ENCODE peak calls at places on chromosomes 6 and 20, in eight cellular contexts. O is colonic mucosa, P is foreskin keratinocyte, Q is Peyer's patch, C is psoas muscle, J is fibroblast of lung, V is endodermal cell, H is PC-9. I is an unnamed sample.

GRCh38 chr20:34262488-34263288 is 21.5 kb downstream of the ASIP start:
- DNase-seq in O (no peak), P (no peak), V (peak; percentile 27), J (peak; percentile 56), Q (no peak), C (no peak), H (no peak), I (no peak)

GRCh38 chr20:4151991-4152695 is 136.8 kb upstream of the RNF24 start:
- DNase-seq in Q (no peak), C (no peak), O (no peak), P (no peak), V (no peak), H (no peak), J (no peak), I (peak; percentile 71)

GRCh38 chr6:134436950-134437349 is 119.0 kb upstream of the SGK1 start:
- DNase-seq in O (no peak), V (no peak), C (no peak), J (peak; percentile 77), P (no peak), Q (no peak), H (no peak), I (no peak)

GRCh38 chr6:163861627-163862026 is 447.1 kb downstream of the QKI start:
- DNase-seq in P (no peak), O (no peak), C (no peak), Q (no peak), V (no peak), H (no peak), J (no peak), I (no peak)

GRCh38 chr6:70369332-70369950 is 43.9 kb upstream of the FAM135A start:
- DNase-seq in J (peak; percentile 72), O (peak; percentile 76), V (peak; percentile 91), Q (peak; percentile 23), C (peak; percentile 36), H (peak; percentile 67), P (peak; percentile 34), I (peak; percentile 76)

GRCh38 chr6:131949909-131950766 is 1.0 kb downstream of the CCN2 start:
- DNase-seq in O (peak; percentile 83), H (no peak), C (peak; percentile 73), P (no peak), Q (peak; percentile 30), J (peak; percentile 95), V (peak; percentile 92), I (peak; percentile 76)

GRCh38 chr6:45981046-45981445 is 34.6 kb downstream of the CLIC5 start:
- DNase-seq in C (no peak), O (no peak), V (no peak), Q (no peak), H (no peak), P (no peak), J (no peak), I (no peak)

GRCh38 chr6:3744901-3745470 is 6.5 kb downstream of the PXDC1 start:
- DNase-seq in Q (no peak), V (no peak), C (no peak), H (no peak), J (no peak), O (no peak), P (no peak), I (no peak)

GRCh38 chr20:19966840-19967239 is 50.3 kb upstream of the NAA20 start:
- DNase-seq in O (no peak), C (no peak), Q (no peak), H (no peak), V (no peak), P (no peak), J (no peak), I (no peak)

GRCh38 chr6:93721386-93722048 is 302.2 kb upstream of the EPHA7 start:
- DNase-seq in C (no peak), O (no peak), H (peak; percentile 2), J (peak; percentile 67), Q (no peak), V (peak; percentile 80), P (no peak), I (peak; percentile 28)

GRCh38 chr6:135183532-135184440 is 2.7 kb downstream of the MYB start:
- DNase-seq in O (peak; percentile 90), V (peak; percentile 92), J (peak; percentile 26), P (no peak), Q (peak; percentile 68), H (peak; percentile 40), C (no peak), I (peak; percentile 77)

GRCh38 chr6:43699564-43700186 is 12.1 kb upstream of the MRPS18A start:
- DNase-seq in H (peak; percentile 57), P (no peak), C (no peak), Q (no peak), O (peak; percentile 78), V (peak; percentile 77), J (peak; percentile 54), I (peak; percentile 75)

GRCh38 chr6:43702522-43703440 is 15.2 kb upstream of the MRPS18A start:
- DNase-seq in J (peak; percentile 98), V (peak; percentile 97), O (peak; percentile 94), P (peak; percentile 86), H (peak; percentile 96), Q (peak; percentile 50), C (peak; percentile 92), I (peak; percentile 93)

GRCh38 chr6:43698584-43699349 is 11.2 kb upstream of the MRPS18A start:
- DNase-seq in J (peak; percentile 87), V (peak; percentile 70), H (peak; percentile 51), O (peak; percentile 57), C (peak; percentile 76), Q (no peak), P (no peak), I (no peak)

GRCh38 chr6:43703512-43704429 is 16.2 kb upstream of the MRPS18A start:
- DNase-seq in O (no peak), P (no peak), H (no peak), Q (no peak), J (no peak), V (no peak), C (no peak), I (no peak)

GRCh38 chr6:43702147-43702521 is 14.5 kb upstream of the MRPS18A start:
- DNase-seq in O (no peak), H (no peak), C (no peak), J (no peak), P (no peak), Q (no peak), V (no peak), I (no peak)
- H3K4me1 ChIP-seq in O (peaks cover 16% of the 10 kb centered on the region), H (peaks cover 83% of the 10 kb centered on the region), C (peaks cover 38% of the 10 kb centered on the region), J (peaks cover 33% of the 10 kb centered on the region), P (peaks cover 13% of the 10 kb centered on the region), Q (no peaks in the 10 kb centered on the region), V (peaks cover 40% of the 10 kb centered on the region), I (peaks cover 54% of the 10 kb centered on the region)

DNA sequence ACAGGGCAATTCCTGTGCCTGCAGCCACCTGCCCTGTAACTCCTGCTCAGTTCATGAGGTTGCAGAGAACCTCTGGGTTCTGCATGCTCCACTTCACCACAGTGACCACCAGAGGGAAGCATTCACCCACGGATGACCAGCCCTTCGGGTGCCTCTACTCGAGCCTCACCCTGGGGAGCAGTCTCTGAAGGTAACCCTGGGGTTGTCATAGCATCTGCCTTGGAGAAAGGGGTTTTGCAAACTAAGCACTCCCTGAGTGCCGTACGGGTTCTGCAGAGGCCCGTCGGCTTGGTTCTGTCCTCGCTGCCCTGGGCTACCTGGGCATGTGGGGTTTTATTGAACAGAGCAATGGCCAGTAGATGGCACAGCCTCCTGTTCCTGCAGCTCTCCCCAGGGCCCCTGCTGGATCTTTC is 10.2 kb upstream of the CST5 start:
- DNase-seq in H (peak; percentile 83), P (peak; percentile 15), O (peak; percentile 48), C (peak; percentile 29), Q (no peak), J (peak; percentile 14), V (peak; percentile 93), I (peak; percentile 84)
- TF ChIP-seq CTCF in H (peak; percentile 96), P (peak; percentile 70), O (peak; percentile 63), C (peak; percentile 52), Q (peak; percentile 43), J (peak; percentile 65), V (peak; percentile 96), I (peak; percentile 92)

DNA sequence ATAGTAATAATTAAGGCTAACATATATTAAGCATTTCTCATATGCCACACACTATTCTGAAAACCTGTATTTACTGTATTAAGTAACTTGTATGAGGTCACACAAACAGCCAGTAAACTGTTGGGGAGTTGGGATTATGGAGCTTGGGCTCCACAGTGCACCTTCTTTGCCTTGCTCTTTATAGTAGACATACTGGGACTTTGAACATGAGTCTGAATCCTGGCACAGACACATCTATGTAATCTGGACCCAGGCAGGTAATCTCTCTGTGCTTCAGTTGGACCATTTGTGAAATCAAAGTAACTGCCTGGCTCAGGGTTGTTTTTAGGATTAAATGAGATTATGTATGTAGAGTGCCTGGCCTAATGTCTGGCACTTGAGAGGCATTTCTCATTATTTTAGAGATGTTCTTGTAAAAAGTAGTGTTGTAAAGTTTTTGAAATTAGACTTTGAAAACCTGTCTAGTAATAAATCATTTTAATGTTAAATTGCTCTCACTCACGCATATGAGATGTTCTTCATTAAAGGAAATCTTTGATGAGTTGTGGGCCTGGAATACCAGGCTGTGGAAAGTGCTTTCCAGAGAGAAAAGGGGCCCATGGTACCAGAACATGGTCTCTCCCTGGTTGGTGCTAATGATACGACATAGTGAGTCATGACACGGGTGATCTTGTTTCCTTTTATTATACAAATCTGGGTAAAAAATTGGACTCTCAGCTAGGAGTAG is 34.3 kb downstream of the LRRC1 start:
- DNase-seq in P (no peak), C (no peak), H (no peak), O (no peak), V (no peak), Q (no peak), J (no peak), I (no peak)
- H3K4me1 ChIP-seq in P (peaks cover 66% of the 10 kb centered on the region), C (no peaks in the 10 kb centered on the region), H (peaks cover 26% of the 10 kb centered on the region), O (peaks cover 7% of the 10 kb centered on the region), V (peaks cover 4% of the 10 kb centered on the region), Q (peaks cover 5% of the 10 kb centered on the region), J (peaks cover 2% of the 10 kb centered on the region), I (peaks cover 11% of the 10 kb centered on the region)

GRCh38 chr20:47782920-47783552 is 2.2 kb downstream of the SULF2 start:
- DNase-seq in H (no peak), C (no peak), V (no peak), P (no peak), J (no peak), Q (no peak), O (no peak), I (no peak)
- TF ChIP-seq CTCF in H (no peak), C (no peak), V (peak; percentile 58), P (peak; percentile 18), J (no peak), Q (peak; percentile 28), O (no peak), I (peak; percentile 34)

I was measured in PC-3.